ENCODE peak calls at places on chromosomes 12 and 14, in nine cellular contexts. M is ovary, H is AG10803, I is fibroblast of lung, S is neural progenitor cell, B is brain microvascular endothelial cell, D is keratinocyte, U is PC-3, O is lower lobe of right lung. C is an unnamed sample.

GRCh38 chr12:62472472-62472871 is 5.8 kb downstream of the MON2 start:
- DNase-seq in I (no peak), S (peak), O (no peak), H (no peak), B (no peak), D (no peak), U (peak), M (no peak), C (no peak)

GRCh38 chr14:52025310-52025709 is 36.0 kb downstream of the RTRAF start:
- DNase-seq in H (peak), I (peak), M (no peak), B (peak), U (peak), O (no peak), D (no peak), S (no peak), C (peak)

GRCh38 chr12:121023799-121024198 is 7.5 kb upstream of the C12orf43 start:
- DNase-seq in H (no peak), O (peak), M (no peak), U (no peak), I (no peak), B (no peak), S (no peak), D (no peak), C (no peak)

GRCh38 chr12:124286414-124286813 is 8.5 kb upstream of the RFLNA start:
- DNase-seq in M (no peak), B (no peak), S (no peak), D (peak), O (no peak), H (no peak), I (no peak), U (no peak), C (peak)

GRCh38 chr12:115873416-115874082 is 403.9 kb downstream of the MED13L start:
- DNase-seq in D (no peak), U (peak), H (no peak), S (no peak), B (no peak), O (no peak), M (no peak), I (no peak), C (no peak)

GRCh38 chr14:99036594-99037293 is 235.3 kb downstream of the BCL11B start:
- DNase-seq in I (no peak), M (no peak), B (no peak), H (no peak), D (no peak), S (peak), O (peak), U (no peak), C (no peak)

GRCh38 chr12:21891763-21892217 is 49.4 kb downstream of the ABCC9 start:
- DNase-seq in M (peak), I (peak), O (no peak), H (no peak), U (no peak), B (no peak), S (no peak), D (no peak), C (no peak)

GRCh38 chr12:114669501-114670256 is 14.3 kb downstream of the TBX3 start:
- DNase-seq in D (no peak), H (peak), B (no peak), U (peak), M (peak), I (peak), S (peak), O (no peak), C (peak)

GRCh38 chr14:23362200-23362599 is 2.8 kb downstream of the EFS start:
- DNase-seq in M (no peak), S (no peak), O (no peak), H (peak), I (peak), B (no peak), U (peak), D (no peak), C (peak)

GRCh38 chr12:46480282-46480681 is 107.7 kb upstream of the SLC38A2 start:
- DNase-seq in M (no peak), D (no peak), B (no peak), I (no peak), U (no peak), O (no peak), S (no peak), H (no peak), C (no peak)

GRCh38 chr12:125065021-125065752 is at the start of gene AACS:
- DNase-seq in D (no peak), S (peak), I (peak), M (peak), B (peak), H (peak), U (peak), O (peak), C (peak)

GRCh38 chr12:104596128-104596799 is 139.5 kb downstream of the CHST11 start:
- DNase-seq in S (no peak), O (no peak), D (no peak), M (no peak), B (peak), U (no peak), H (peak), I (peak), C (peak)

GRCh38 chr12:56873382-56873781 is 60.8 kb downstream of the SDR9C7 start:
- DNase-seq in U (peak), B (no peak), I (no peak), D (no peak), M (no peak), H (no peak), O (no peak), S (no peak), C (no peak)

GRCh38 chr14:76810953-76811400 is 1.7 kb downstream of the ANGEL1 start:
- DNase-seq in U (peak), D (no peak), S (peak), M (no peak), H (peak), O (no peak), B (peak), I (peak), C (peak)

GRCh38 chr12:62758216-62758615 is 176.7 kb downstream of the PPM1H start:
- DNase-seq in O (no peak), S (no peak), U (peak), D (no peak), H (peak), B (peak), I (peak), M (no peak), C (peak)

GRCh38 chr12:56581418-56582145 is 48.5 kb downstream of the BAZ2A start:
- DNase-seq in S (no peak), O (no peak), U (peak), D (peak), H (no peak), M (peak), B (peak), I (no peak), C (peak)

GRCh38 chr14:58731465-58732330 is 93.9 kb downstream of the DACT1 start:
- DNase-seq in U (peak), S (no peak), O (no peak), D (peak), M (no peak), I (peak), B (peak), H (peak), C (peak)

GRCh38 chr12:121781751-121782615 is 11.5 kb downstream of the RHOF start:
- DNase-seq in S (peak), I (peak), D (no peak), B (no peak), O (no peak), U (peak), H (no peak), M (no peak), C (peak)

GRCh38 chr12:115672506-115673080 is 604.9 kb downstream of the MED13L start:
- DNase-seq in D (no peak), S (no peak), O (no peak), B (no peak), H (no peak), I (no peak), M (no peak), U (no peak), C (no peak)

GRCh38 chr12:33486058-33486457 is 46.4 kb upstream of the SYT10 start:
- DNase-seq in U (peak), M (no peak), D (no peak), O (no peak), B (no peak), I (no peak), H (no peak), S (no peak), C (no peak)

GRCh38 chr12:103268831-103269514 is 226.8 kb downstream of the C12orf42 start:
- DNase-seq in U (no peak), H (no peak), M (no peak), B (no peak), O (no peak), D (no peak), I (no peak), S (no peak), C (no peak)

GRCh38 chr12:131210506-131211278 is 257.0 kb downstream of the ADGRD1 start:
- DNase-seq in S (no peak), O (peak), H (no peak), U (no peak), M (no peak), D (no peak), I (no peak), B (no peak), C (no peak)

GRCh38 chr14:102571478-102572042 is 20.9 kb upstream of the RCOR1 start:
- DNase-seq in U (no peak), O (no peak), I (no peak), B (no peak), H (no peak), D (no peak), M (no peak), S (no peak), C (no peak)

GRCh38 chr12:52356762-52357580 is 10.3 kb downstream of the KRT85 start:
- DNase-seq in H (no peak), M (no peak), D (no peak), B (no peak), I (no peak), S (no peak), U (no peak), O (no peak), C (no peak)

DNA sequence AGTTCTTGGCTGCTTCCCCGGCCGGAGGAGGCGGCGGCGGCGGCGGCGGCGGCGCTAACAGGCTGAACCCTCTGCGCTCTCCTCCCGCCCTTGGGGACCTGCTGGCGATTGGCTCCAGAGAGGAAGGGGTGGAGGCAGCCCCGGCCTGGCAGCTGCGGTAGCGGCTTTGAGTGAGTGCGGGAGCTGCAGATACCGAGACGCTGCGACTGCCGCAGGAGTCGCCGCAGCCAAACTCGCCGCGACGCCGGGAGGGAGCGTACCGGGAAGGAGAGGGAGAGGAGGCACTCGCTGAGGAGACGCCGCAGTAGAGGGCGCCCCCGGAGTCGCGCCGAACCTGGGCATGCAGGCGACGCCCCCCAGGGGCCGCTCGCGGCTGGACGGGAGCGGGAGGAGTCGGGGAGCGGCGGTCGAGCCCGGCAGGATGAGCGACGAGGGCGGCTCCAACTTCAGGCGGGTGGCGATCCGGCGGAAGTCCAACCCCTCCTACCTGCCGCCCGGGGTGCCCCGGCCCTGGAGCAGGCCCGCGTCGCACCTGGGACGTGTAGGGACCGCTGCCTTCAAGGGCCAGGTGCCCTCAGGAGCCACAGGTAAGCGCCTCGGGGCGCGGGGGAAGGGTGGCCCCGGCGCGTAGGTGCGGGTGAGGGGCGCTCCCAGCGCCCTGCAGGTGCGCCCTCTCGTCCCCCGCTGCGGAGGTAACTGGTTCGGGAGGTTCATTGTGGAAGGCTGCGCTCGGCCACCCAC is at the start of gene FGD4:
- DNase-seq in U (peak), S (peak), I (peak), D (no peak), M (peak), H (peak), B (peak), O (peak), C (peak)
- H3K4me3 ChIP-seq in U (peak), S (peak), I (peak), D (peak), M (peak), H (peak), B (peak), O (peak), C (peak)

DNA sequence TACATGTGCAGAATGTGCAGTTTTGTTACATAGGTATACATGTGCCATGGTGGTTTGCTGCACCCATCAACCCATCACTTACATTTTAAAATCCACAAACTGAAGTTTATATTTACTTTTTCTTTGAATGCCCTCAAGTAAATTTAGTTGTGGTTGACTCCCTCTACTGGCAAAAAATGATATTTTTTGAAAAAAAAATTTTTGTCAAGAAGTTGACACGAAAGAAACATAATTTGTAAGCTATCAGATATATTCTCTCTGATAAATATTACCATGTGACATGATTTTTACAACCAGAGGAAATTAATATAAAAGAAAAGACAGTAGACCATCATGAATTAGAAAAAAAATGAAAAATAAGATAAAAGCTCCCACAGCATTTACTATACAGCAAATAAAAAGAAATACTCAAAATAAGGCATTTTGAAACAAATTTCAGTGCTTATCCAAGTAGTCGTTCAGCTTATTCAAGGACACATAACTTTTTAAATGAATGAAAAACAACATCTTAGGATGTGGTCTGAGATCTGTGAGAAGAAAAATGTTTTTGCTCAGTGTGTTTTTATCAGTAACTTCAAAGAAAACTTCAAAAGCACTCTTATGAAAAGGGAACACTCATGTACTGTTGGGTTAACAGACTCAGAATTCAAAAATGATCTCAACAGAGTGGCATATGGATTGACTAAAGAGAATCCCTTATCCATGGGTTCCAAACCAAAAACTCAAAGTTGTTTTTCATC is 30.0 kb upstream of the GRIP1 start:
- DNase-seq in H (peak), D (no peak), S (peak), O (no peak), I (peak), B (no peak), U (peak), M (no peak), C (peak)
- TF ChIP-seq CTCF in H (peak), D (no peak), S (peak), O (peak), I (peak), B (peak), U (peak), M (no peak), C (peak)

GRCh38 chr12:1474567-1475153 is 119.7 kb downstream of the FBXL14 start:
- DNase-seq in O (no peak), I (peak), D (no peak), M (no peak), S (peak), U (peak), H (peak), B (peak), C (peak)
- H3K4me3 ChIP-seq in O (no peak), I (peak), D (no peak), M (no peak), S (no peak), U (peak), H (peak), B (peak), C (peak)

GRCh38 chr14:35046048-35046750 is at the start of gene FAM177A1:
- DNase-seq in S (peak), U (peak), D (peak), I (peak), O (peak), H (peak), B (peak), M (peak), C (peak)
- TF ChIP-seq CTCF in S (no peak), U (no peak), D (no peak), I (no peak), O (no peak), H (no peak), B (peak), M (no peak), C (no peak)

C was measured in choroid plexus epithelial cell.